ENCODE peak calls at places on chromosomes 4 and X, in six cellular contexts. T is central memory CD4-positive, alpha-beta T cell; Q is neural crest cell; D is AG08395; O is EL; V is GM04504. R is an unnamed sample.

GRCh38 chr4:12679217-12679616 is 804.9 kb downstream of the RAB28 start:
- DNase-seq in D (no peak), O (no peak), T (no peak), Q (no peak), V (no peak), R (no peak)

GRCh38 chr4:139084425-139085093 is 69.0 kb downstream of the NOCT start:
- DNase-seq in V (no peak), T (no peak), O (no peak), D (no peak), Q (no peak), R (no peak)

GRCh38 chrX:53188763-53189162 is 36.2 kb downstream of the KDM5C start:
- DNase-seq in D (no peak), V (no peak), O (no peak), Q (no peak), T (no peak), R (peak; percentile 42)

GRCh38 chrX:151370906-151371305 is 26.1 kb upstream of the VMA21 start:
- DNase-seq in O (no peak), Q (peak; percentile 26), T (no peak), V (no peak), D (no peak), R (peak; percentile 20)

GRCh38 chrX:130393451-130394074 is 8.1 kb upstream of the GPR119 start:
- DNase-seq in O (peak; percentile 43), V (peak; percentile 33), Q (peak; percentile 36), T (no peak), D (peak; percentile 80), R (no peak)

GRCh38 chrX:148601034-148601433 is 100.6 kb downstream of the AFF2 start:
- DNase-seq in O (no peak), T (no peak), D (peak; percentile 35), V (peak; percentile 6), Q (no peak), R (no peak)

GRCh38 chr4:47662975-47663374 is 174.9 kb downstream of the CORIN start:
- DNase-seq in D (no peak), V (no peak), T (no peak), O (peak; percentile 4), Q (peak; percentile 20), R (peak; percentile 34)

GRCh38 chr4:1531683-1532548 is 125.7 kb upstream of the NKX1-1 start:
- DNase-seq in V (no peak), Q (no peak), T (no peak), D (no peak), O (no peak), R (no peak)

GRCh38 chr4:161653697-161654096 is 510.1 kb downstream of the FSTL5 start:
- DNase-seq in D (no peak), O (no peak), Q (no peak), T (no peak), V (no peak), R (no peak)

GRCh38 chrX:68880846-68881513 is 52.2 kb downstream of the EFNB1 start:
- DNase-seq in Q (no peak), T (no peak), O (no peak), V (no peak), D (no peak), R (no peak)

GRCh38 chr4:15234585-15235126 is 193.2 kb upstream of the C1QTNF7 start:
- DNase-seq in Q (no peak), T (no peak), V (peak; percentile 97), D (peak; percentile 89), O (peak; percentile 96), R (no peak)

GRCh38 chr4:174697896-174698295 is 131.2 kb downstream of the GLRA3 start:
- DNase-seq in Q (no peak), V (no peak), D (no peak), O (no peak), T (no peak), R (no peak)